ENCODE peak calls at places on chromosomes 1 and 21, in seven cellular contexts. P is left colon; J is H54; L is glomerular endothelial cell; Y is stimulated activated naive CD8-positive, alpha-beta T cell treated with anti-CD3 and anti-CD28 coated beads, Interleukin-15, Interleukin-2, amounts not matched to agents 100 U/mL and 50 U/mL, for 24 hours; D is D341Med; N is AG10803. X is an unnamed sample.

GRCh38 chr1:65512967-65513777 is 92.7 kb downstream of the LEPR start:
- DNase-seq in J (no peak), P (no peak), N (peak), D (no peak), L (no peak), Y (no peak), X (no peak)

GRCh38 chr21:29029524-29029923 is 5.1 kb downstream of the USP16 start:
- DNase-seq in J (no peak), P (no peak), N (no peak), D (no peak), Y (no peak), L (no peak), X (no peak)

GRCh38 chr1:234235373-234235772 is 137.9 kb upstream of the COA6 start:
- DNase-seq in Y (no peak), J (no peak), D (no peak), N (peak), L (no peak), P (no peak), X (no peak)

GRCh38 chr1:80054129-80054528 is 1047.6 kb upstream of the ADGRL4 start:
- DNase-seq in Y (no peak), N (peak), P (no peak), L (no peak), D (peak), J (peak), X (no peak)

GRCh38 chr1:186487163-186487562 is 26.2 kb upstream of the PDC start:
- DNase-seq in J (no peak), Y (no peak), N (no peak), P (no peak), L (no peak), D (no peak), X (no peak)

GRCh38 chr1:204560590-204560989 is 44.4 kb downstream of the MDM4 start:
- DNase-seq in Y (no peak), P (no peak), N (peak), J (no peak), L (no peak), D (no peak), X (no peak)

GRCh38 chr1:159960721-159961381 is 6.8 kb upstream of the SLAMF9 start:
- DNase-seq in N (peak), D (no peak), Y (no peak), J (peak), L (no peak), P (peak), X (no peak)

GRCh38 chr1:180842482-180842881 is 70.2 kb upstream of the KIAA1614 start:
- DNase-seq in N (no peak), L (no peak), P (no peak), D (no peak), Y (no peak), J (no peak), X (no peak)

GRCh38 chr1:200483491-200484143 is 73.8 kb upstream of the ZNF281 start:
- DNase-seq in J (peak), D (no peak), Y (peak), P (no peak), L (peak), N (peak), X (no peak)

GRCh38 chr1:29711582-29712274 is 475.4 kb downstream of the PTPRU start:
- DNase-seq in L (no peak), D (no peak), P (no peak), N (peak), J (peak), Y (peak), X (no peak)

GRCh38 chr1:160711528-160712311 is at the start of gene CD48:
- DNase-seq in J (no peak), P (peak), Y (peak), N (no peak), D (no peak), L (no peak), X (no peak)

GRCh38 chr1:153866045-153866850 is 56.5 kb downstream of the GATAD2B start:
- DNase-seq in Y (no peak), D (peak), L (no peak), J (no peak), P (no peak), N (peak), X (no peak)

GRCh38 chr1:38835230-38835827 is 24.2 kb downstream of the RRAGC start:
- DNase-seq in N (peak), J (peak), L (peak), D (peak), P (peak), Y (peak), X (no peak)

GRCh38 chr1:167109125-167109524 is 15.2 kb downstream of the STYXL2 start:
- DNase-seq in J (no peak), P (no peak), Y (no peak), D (no peak), N (no peak), L (no peak), X (no peak)

GRCh38 chr1:221272940-221273339 is 393.7 kb downstream of the HLX start:
- DNase-seq in J (no peak), D (peak), L (no peak), N (no peak), P (no peak), Y (no peak), X (no peak)

GRCh38 chr1:220786337-220787068 is at the start of gene MTARC1:
- DNase-seq in P (peak), Y (peak), L (no peak), N (peak), D (peak), J (peak), X (no peak)

X was measured in omental fat pad.